ENCODE peak calls at places on chromosomes 1 and 21, in ten cellular contexts. V is tibial artery, J is SJSA1, I is upper lobe of right lung, N is pancreas, A is aorta, Q is mesenchymal stem cell, U is endodermal cell, F is body of pancreas, M is left ventricle myocardium inferior. Z is an unnamed sample.

GRCh38 chr1:232177438-232177837 is 452.5 kb downstream of the SIPA1L2 start:
- DNase-seq in I (no peak), A (no peak), V (no peak), J (no peak), M (no peak), N (no peak), U (no peak), F (no peak), Q (no peak), Z (no peak)

GRCh38 chr1:214573386-214574358 is 22.3 kb upstream of the PTPN14 start:
- DNase-seq in A (no peak), M (no peak), Q (no peak), N (no peak), U (peak; percentile 25), I (no peak), F (no peak), V (no peak), J (no peak), Z (peak; percentile 23)

GRCh38 chr1:64758233-64758632 is 13.4 kb downstream of the RAVER2 start:
- DNase-seq in N (no peak), M (no peak), Q (no peak), J (no peak), A (no peak), F (no peak), U (no peak), V (no peak), I (no peak), Z (no peak)

GRCh38 chr1:9084883-9085282 is 15.4 kb upstream of the SLC2A5 start:
- DNase-seq in Q (no peak), I (no peak), F (no peak), N (no peak), M (peak; percentile 72), A (peak; percentile 89), V (peak; percentile 63), J (no peak), U (no peak), Z (no peak)

GRCh38 chr21:19999369-20000272 is 998.6 kb upstream of the NCAM2 start:
- DNase-seq in M (no peak), A (no peak), J (no peak), F (no peak), U (no peak), I (no peak), N (no peak), Q (peak; percentile 68), V (no peak), Z (no peak)

GRCh38 chr1:54499097-54500029 is 48.7 kb upstream of the ACOT11 start:
- DNase-seq in Q (peak; percentile 68), I (no peak), A (no peak), U (peak; percentile 89), J (no peak), N (no peak), M (no peak), V (no peak), F (peak; percentile 57), Z (no peak)

GRCh38 chr1:56200446-56200845 is 378.9 kb downstream of the PLPP3 start:
- DNase-seq in Q (peak; percentile 45), N (no peak), F (no peak), A (no peak), J (peak; percentile 22), I (no peak), U (no peak), V (no peak), M (no peak), Z (no peak)

GRCh38 chr1:153805042-153805745 is 30.0 kb downstream of the SLC27A3 start:
- DNase-seq in V (peak; percentile 64), I (peak; percentile 64), M (no peak), J (peak; percentile 62), N (no peak), A (no peak), F (peak; percentile 82), Q (peak; percentile 75), U (no peak), Z (peak; percentile 57)

GRCh38 chr1:223358826-223359225 is 5.2 kb downstream of the SUSD4 start:
- DNase-seq in I (no peak), F (no peak), Q (no peak), V (no peak), A (no peak), N (no peak), U (peak; percentile 62), J (no peak), M (no peak), Z (no peak)

GRCh38 chr1:115829023-115829674 is 11.8 kb downstream of the NHLH2 start:
- DNase-seq in A (no peak), M (no peak), F (peak; percentile 52), I (peak; percentile 67), U (peak; percentile 66), Q (peak; percentile 93), J (peak; percentile 76), V (no peak), N (no peak), Z (peak; percentile 24)

GRCh38 chr21:42289926-42290325 is 25.3 kb downstream of the TFF3 start:
- DNase-seq in A (no peak), N (peak; percentile 56), U (no peak), I (peak; percentile 76), M (peak; percentile 43), V (peak; percentile 67), Q (no peak), J (no peak), F (peak; percentile 71), Z (peak; percentile 30)

GRCh38 chr1:16617101-16617727 is 3.9 kb upstream of the NBPF1 start:
- DNase-seq in Q (no peak), A (peak; percentile 83), V (no peak), F (no peak), J (no peak), N (peak; percentile 32), I (peak; percentile 69), M (no peak), U (peak; percentile 57), Z (peak; percentile 31)

GRCh38 chr1:10033359-10033845 is 644 bp downstream of the UBE4B start:
- DNase-seq in N (no peak), I (no peak), U (peak; percentile 81), V (peak; percentile 21), J (no peak), F (peak; percentile 23), A (no peak), Q (peak; percentile 70), M (no peak), Z (peak; percentile 44)

GRCh38 chr1:105608713-105609112 is 1447.8 kb upstream of the PRMT6 start:
- DNase-seq in V (no peak), Q (peak; percentile 23), A (no peak), N (no peak), M (no peak), J (no peak), F (no peak), U (no peak), I (no peak), Z (no peak)

GRCh38 chr21:28769683-28770082 is 223.0 kb downstream of the LTN1 start:
- DNase-seq in U (no peak), M (no peak), I (no peak), A (no peak), N (no peak), J (no peak), V (no peak), Q (peak; percentile 18), F (no peak), Z (no peak)

GRCh38 chr1:77876884-77877283 is 11.5 kb upstream of the NEXN start:
- DNase-seq in V (no peak), I (no peak), M (no peak), F (no peak), J (no peak), Q (no peak), A (no peak), U (no peak), N (no peak), Z (no peak)

GRCh38 chr1:53878492-53879105 is 11.0 kb downstream of the YIPF1 start:
- DNase-seq in M (no peak), N (no peak), U (no peak), I (no peak), Q (peak; percentile 63), J (peak; percentile 40), F (peak; percentile 11), A (no peak), V (no peak), Z (no peak)

GRCh38 chr1:18795002-18795689 is 64.3 kb downstream of the TAS1R2 start:
- DNase-seq in A (peak; percentile 42), M (no peak), U (peak; percentile 56), V (no peak), F (no peak), J (no peak), I (no peak), N (no peak), Q (no peak), Z (no peak)
- H3K4me3 ChIP-seq in A (no peak overlapping the region), M (no peak overlapping the region), U (no peak overlapping the region), V (no peak overlapping the region), F (no peak overlapping the region), J (no peak overlapping the region), I (no peak overlapping the region), N (no peak overlapping the region), Q (no peak overlapping the region), Z (no peak overlapping the region)

GRCh38 chr1:3775498-3776230 is 3.1 kb downstream of the SMIM1 start:
- DNase-seq in Q (peak; percentile 62), U (peak; percentile 85), I (peak; percentile 79), A (no peak), F (peak; percentile 65), M (peak; percentile 57), V (no peak), N (peak; percentile 44), J (no peak), Z (peak; percentile 67)
- H3K4me1 ChIP-seq in Q (peaks cover 64% of the 10 kb centered on the region), U (peaks cover 4% of the 10 kb centered on the region), I (peaks cover 13% of the 10 kb centered on the region), A (no peaks in the 10 kb centered on the region), F (peaks cover 53% of the 10 kb centered on the region), M (peaks cover 59% of the 10 kb centered on the region), V (peaks cover 16% of the 10 kb centered on the region), N (peaks cover 5% of the 10 kb centered on the region), J (peaks cover 13% of the 10 kb centered on the region), Z (peaks cover 11% of the 10 kb centered on the region)

GRCh38 chr1:244322181-244322580 is 129.5 kb downstream of the ADSS2 start:
- DNase-seq in M (no peak), Q (peak; percentile 34), F (no peak), N (no peak), J (no peak), A (no peak), I (no peak), V (no peak), U (no peak), Z (no peak)
- H3K27ac ChIP-seq in M (peak overlapping the region; percentile 71), Q (peak overlapping the region; percentile 93), F (peak overlapping the region; percentile 90), N (peak overlapping the region; percentile 89), J (peak overlapping the region; percentile 59), A (no peak overlapping the region), I (peak overlapping the region; percentile 84), V (peak overlapping the region; percentile 71), U (no peak overlapping the region), Z (peak overlapping the region; percentile 48)

DNA sequence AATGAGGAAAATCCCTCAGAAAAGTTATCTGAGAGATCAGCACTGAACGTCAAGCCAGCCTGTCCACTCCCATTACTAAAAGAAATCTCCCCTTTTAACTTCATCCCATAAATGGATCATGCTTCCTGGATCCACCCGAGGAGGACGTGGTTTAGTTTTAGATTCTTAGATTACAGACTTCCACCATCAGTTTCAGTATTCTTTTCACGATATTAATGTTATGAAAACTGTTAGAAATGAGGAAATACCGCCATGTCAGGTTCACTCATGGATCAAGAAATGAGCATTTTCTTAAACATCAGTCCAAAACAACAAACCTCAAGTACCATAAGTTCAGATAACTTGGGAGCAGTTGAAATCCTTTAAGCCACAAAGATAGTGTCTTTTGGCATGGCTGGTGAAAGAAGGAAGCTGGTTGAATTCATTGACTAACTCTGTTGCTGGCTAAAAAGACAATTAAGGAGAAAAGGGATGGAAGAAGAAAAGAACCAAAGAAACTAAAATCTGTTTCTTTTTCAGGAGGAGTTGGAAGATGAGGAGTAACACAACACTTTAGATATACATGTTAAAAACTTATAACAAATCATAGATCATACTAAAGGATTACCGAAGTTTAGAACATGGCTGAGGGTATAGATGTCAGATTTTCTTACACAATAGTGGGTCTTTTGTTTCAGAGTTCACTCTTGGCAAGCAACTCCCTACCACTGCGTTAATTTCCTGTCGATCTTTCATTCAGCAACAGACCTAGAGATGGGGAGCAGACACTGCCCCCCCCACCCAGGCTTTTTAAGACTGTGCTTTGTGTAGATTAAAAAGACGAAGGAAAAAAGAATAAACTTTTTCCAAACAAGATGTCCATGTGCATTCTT is 50.1 kb downstream of the NFIA start:
- DNase-seq in U (no peak), F (no peak), J (no peak), I (no peak), M (no peak), A (no peak), Q (no peak), V (no peak), N (no peak), Z (no peak)
- H3K4me3 ChIP-seq in U (no peak overlapping the region), F (no peak overlapping the region), J (no peak overlapping the region), I (peak overlapping the region; percentile 10), M (peak overlapping the region; percentile 38), A (peak overlapping the region; percentile 64), Q (no peak overlapping the region), V (peak overlapping the region; percentile 29), N (no peak overlapping the region), Z (no peak overlapping the region)

Z was measured in colonic mucosa.